ENCODE peak calls at places on chromosomes 7 and 10, in four cellular contexts. J is dorsolateral prefrontal cortex, R is A549, I is stomach. H is an unnamed sample.

GRCh38 chr7:148503900-148504487 is 86.6 kb upstream of the C7orf33 start:
- DNase-seq in J (no peak), R (peak), I (no peak), H (no peak)

GRCh38 chr10:46286991-46287693 is at the start of gene ANTXRL:
- DNase-seq in J (no peak), R (no peak), I (no peak), H (no peak)

GRCh38 chr7:95367606-95368005 is 28.6 kb downstream of the PON3 start:
- DNase-seq in J (no peak), R (no peak), I (no peak), H (no peak)

GRCh38 chr7:44056681-44057080 is 8.7 kb downstream of the PGAM2 start:
- DNase-seq in J (no peak), R (no peak), I (no peak), H (no peak)

GRCh38 chr7:104723001-104723400 is 291.0 kb upstream of the KMT2E start:
- DNase-seq in J (no peak), R (no peak), I (no peak), H (no peak)

GRCh38 chr7:2431260-2431867 is 28.0 kb downstream of the CHST12 start:
- DNase-seq in J (no peak), R (peak), I (no peak), H (no peak)

GRCh38 chr10:132376394-132376851 is 20.6 kb upstream of the PWWP2B start:
- DNase-seq in J (no peak), R (no peak), I (no peak), H (no peak)

GRCh38 chr7:66739953-66740301 is 606 bp upstream of the RABGEF1 start:
- DNase-seq in J (no peak), R (no peak), I (no peak), H (no peak)

GRCh38 chr7:1843921-1844335 is 173.9 kb downstream of the ELFN1 start:
- DNase-seq in J (no peak), R (no peak), I (no peak), H (no peak)

GRCh38 chr7:131302876-131303707 is 24.6 kb upstream of the MKLN1 start:
- DNase-seq in J (peak), R (peak), I (peak), H (no peak)

GRCh38 chr10:61211468-61211867 is 241.7 kb downstream of the TMEM26 start:
- DNase-seq in J (no peak), R (no peak), I (no peak), H (no peak)

GRCh38 chr7:85234746-85235145 is 47.9 kb upstream of the SEMA3D start:
- DNase-seq in J (no peak), R (no peak), I (no peak), H (no peak)

GRCh38 chr7:6653101-6653995 is 16.2 kb downstream of the ZNF316 start:
- DNase-seq in J (no peak), R (no peak), I (no peak), H (no peak)

GRCh38 chr7:107208563-107208962 is 39.8 kb downstream of the HBP1 start:
- DNase-seq in J (no peak), R (no peak), I (no peak), H (no peak)

GRCh38 chr10:97422921-97423420 is 3.0 kb upstream of the PGAM1 start:
- DNase-seq in J (no peak), R (no peak), I (no peak), H (no peak)

GRCh38 chr7:130141161-130141857 is 63.9 kb downstream of the TMEM209 start:
- DNase-seq in J (peak), R (no peak), I (peak), H (peak)

GRCh38 chr10:45373783-45374450 is at the start of gene ALOX5:
- DNase-seq in J (no peak), R (peak), I (peak), H (no peak)

GRCh38 chr7:140049339-140050024 is 13.3 kb downstream of the PARP12 start:
- DNase-seq in J (no peak), R (no peak), I (no peak), H (peak)

GRCh38 chr10:91652364-91652763 is 19.5 kb upstream of the PPP1R3C start:
- DNase-seq in J (no peak), R (peak), I (no peak), H (no peak)

GRCh38 chr10:74026428-74026979 is 28.6 kb downstream of the VCL start:
- DNase-seq in J (no peak), R (no peak), I (no peak), H (no peak)

GRCh38 chr10:78211476-78212110 is 177.9 kb downstream of the RPS24 start:
- DNase-seq in J (peak), R (peak), I (no peak), H (no peak)
- TF ChIP-seq CTCF in J (peak), R (peak), I (peak), H (peak)

GRCh38 chr10:33939892-33940291 is 605.4 kb upstream of the NRP1 start:
- DNase-seq in J (no peak), R (no peak), I (no peak), H (no peak)
- TF ChIP-seq CTCF in J (no peak), R (no peak), I (no peak), H (no peak)

GRCh38 chr10:48777056-48777455 is 92.4 kb downstream of the WDFY4 start:
- DNase-seq in J (no peak), R (no peak), I (no peak), H (peak)

GRCh38 chr10:48776528-48776927 is 91.9 kb downstream of the WDFY4 start:
- DNase-seq in J (no peak), R (no peak), I (no peak), H (peak)

GRCh38 chr10:48779546-48780152 is 95.0 kb downstream of the WDFY4 start:
- DNase-seq in J (no peak), R (no peak), I (no peak), H (peak)

GRCh38 chr10:48779077-48779476 is 94.4 kb downstream of the WDFY4 start:
- DNase-seq in J (no peak), R (no peak), I (no peak), H (peak)

GRCh38 chr10:48778193-48778857 is 93.7 kb downstream of the WDFY4 start:
- DNase-seq in J (no peak), R (no peak), I (no peak), H (peak)
- TF ChIP-seq CTCF in J (no peak), R (no peak), I (no peak), H (no peak)

GRCh38 chr10:93126484-93127052 is 52.9 kb downstream of the CYP26A1 start:
- DNase-seq in J (no peak), R (no peak), I (no peak), H (no peak)
- TF ChIP-seq CTCF in J (no peak), R (peak), I (no peak), H (peak)

GRCh38 chr7:96775046-96775445 is 65.4 kb upstream of the SEM1 start:
- DNase-seq in J (no peak), R (no peak), I (no peak), H (no peak)

GRCh38 chr7:96772295-96772694 is 62.6 kb upstream of the SEM1 start:
- DNase-seq in J (no peak), R (no peak), I (no peak), H (no peak)

GRCh38 chr7:96781919-96782318 is 72.3 kb upstream of the SEM1 start:
- DNase-seq in J (no peak), R (no peak), I (no peak), H (no peak)

GRCh38 chr7:96773483-96773882 is 63.8 kb upstream of the SEM1 start:
- DNase-seq in J (no peak), R (no peak), I (no peak), H (no peak)

DNA sequence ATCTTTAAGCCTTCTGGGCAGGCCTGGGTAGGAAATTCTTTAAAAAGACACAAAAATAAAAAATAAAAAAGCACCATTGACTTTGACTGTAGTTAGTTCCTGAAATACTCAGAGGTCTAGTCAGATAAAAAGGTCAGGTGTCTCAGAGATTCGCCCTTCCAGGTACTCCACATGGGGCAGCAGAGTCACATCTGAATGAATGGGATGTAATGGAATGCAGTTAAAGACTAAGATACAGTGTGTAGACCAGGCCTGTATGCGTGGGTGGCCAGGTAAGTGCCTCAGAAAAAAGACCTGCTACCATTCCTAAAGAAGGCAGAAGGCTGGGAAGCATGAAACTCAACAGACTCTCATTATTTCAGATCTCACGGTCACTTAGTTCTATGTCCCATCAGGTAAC is 68.6 kb upstream of the SEM1 start:
- DNase-seq in J (no peak), R (no peak), I (no peak), H (no peak)
- TF ChIP-seq CTCF in J (no peak), R (no peak), I (no peak), H (no peak)

GRCh38 chr7:99525713-99526440 is 21.4 kb downstream of the ZKSCAN5 start:
- DNase-seq in J (no peak), R (no peak), I (no peak), H (no peak)
- TF ChIP-seq CTCF in J (no peak), R (no peak), I (no peak), H (peak)

GRCh38 chr10:113686028-113686427 is 6.3 kb downstream of the CASP7 start:
- DNase-seq in J (no peak), R (no peak), I (no peak), H (no peak)
- TF ChIP-seq CTCF in J (no peak), R (no peak), I (no peak), H (no peak)

GRCh38 chr10:107427021-107427420 is 262.5 kb upstream of the SORCS1 start:
- DNase-seq in J (no peak), R (no peak), I (no peak), H (no peak)

GRCh38 chr10:107423903-107424302 is 259.4 kb upstream of the SORCS1 start:
- DNase-seq in J (no peak), R (no peak), I (no peak), H (no peak)

GRCh38 chr10:107430446-107430845 is 265.9 kb upstream of the SORCS1 start:
- DNase-seq in J (no peak), R (no peak), I (no peak), H (no peak)

GRCh38 chr10:107425844-107426553 is 261.5 kb upstream of the SORCS1 start:
- DNase-seq in J (no peak), R (no peak), I (no peak), H (no peak)

DNA sequence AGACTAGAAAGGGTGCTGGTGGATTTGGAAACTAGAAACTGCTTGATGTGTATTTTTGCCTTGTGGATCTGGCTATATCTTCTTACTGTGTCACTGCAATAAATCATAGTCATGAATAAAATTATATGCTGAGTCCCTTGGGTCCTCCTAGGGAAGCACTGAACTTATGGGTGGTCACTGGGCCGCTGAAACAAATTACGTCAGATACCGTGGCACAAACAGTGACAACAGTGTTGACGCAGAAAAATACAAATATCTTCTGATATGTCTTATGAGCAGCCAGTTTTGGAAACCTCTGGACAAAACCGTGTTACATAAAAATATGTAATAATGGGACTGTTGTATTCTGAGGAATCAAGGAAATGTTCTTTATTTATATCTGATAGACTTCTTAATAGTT is 260.1 kb upstream of the SORCS1 start:
- DNase-seq in J (no peak), R (no peak), I (no peak), H (no peak)
- TF ChIP-seq CTCF in J (no peak), R (no peak), I (no peak), H (no peak)

DNA sequence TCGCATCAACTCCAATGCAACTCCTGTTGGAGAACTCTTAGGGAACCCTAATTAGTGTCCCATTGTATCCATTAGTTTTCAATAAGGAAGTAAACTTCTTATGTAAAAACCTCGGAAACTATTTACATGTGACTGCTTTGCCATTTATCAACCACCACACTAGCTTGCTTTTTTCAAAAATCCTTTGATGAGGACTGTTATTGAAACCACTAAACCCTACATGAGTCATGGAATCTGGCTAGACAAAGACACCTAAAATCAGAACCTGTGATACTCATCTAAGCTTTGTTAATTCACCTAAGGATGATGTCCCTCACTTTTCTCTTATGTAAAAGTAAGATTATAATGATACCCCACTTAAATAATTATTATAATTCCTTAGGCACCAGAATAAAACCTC is 414.1 kb upstream of the ETV1 start:
- DNase-seq in J (no peak), R (no peak), I (no peak), H (no peak)
- TF ChIP-seq CTCF in J (no peak), R (no peak), I (no peak), H (no peak)